ENCODE peak calls at places on chromosomes 11 and 22, in ten cellular contexts. W, Y, K, G, O, I, M, R, Q and B are unnamed samples.

GRCh38 chr11:124656759-124657627 is 16.5 kb downstream of the SIAE start:
- DNase-seq in O (no peak), I (no peak), R (no peak), K (no peak), W (no peak), Y (no peak), Q (no peak), G (no peak), M (peak), B (no peak)

GRCh38 chr11:121544956-121545355 is 92.2 kb upstream of the SORL1-AS1 start:
- DNase-seq in Q (no peak), R (no peak), G (peak), Y (no peak), M (no peak), O (no peak), W (no peak), I (no peak), K (no peak), B (no peak)

GRCh38 chr22:45105281-45105700 is 58.4 kb upstream of the NUP50 start:
- DNase-seq in Q (no peak), M (peak), R (peak), G (no peak), W (peak), O (peak), Y (no peak), I (no peak), K (no peak), B (peak)

GRCh38 chr22:24235315-24235714 is 9.6 kb downstream of the GGT5 start:
- DNase-seq in K (no peak), G (no peak), M (no peak), W (no peak), O (no peak), I (no peak), R (no peak), Y (no peak), Q (no peak), B (no peak)

GRCh38 chr22:32542332-32543019 is 67.9 kb downstream of the FBXO7 start:
- DNase-seq in R (no peak), O (no peak), M (no peak), K (no peak), W (no peak), Q (no peak), Y (no peak), G (no peak), I (no peak), B (no peak)

GRCh38 chr11:60918251-60918940 is 4.4 kb downstream of the TMEM109 start:
- DNase-seq in Q (no peak), K (no peak), R (no peak), G (peak), I (no peak), O (no peak), M (peak), W (no peak), Y (no peak), B (no peak)

GRCh38 chr11:33721984-33722383 is 14.2 kb downstream of the CD59 start:
- DNase-seq in Q (no peak), I (no peak), O (no peak), R (no peak), K (no peak), M (no peak), W (no peak), Y (no peak), G (no peak), B (no peak)

GRCh38 chr11:63769044-63769718 is 606 bp upstream of the ZFTA start:
- DNase-seq in M (peak), W (peak), I (no peak), R (no peak), Y (no peak), K (no peak), G (peak), Q (no peak), O (no peak), B (peak)

GRCh38 chr11:47955356-47955755 is 25.0 kb upstream of the PTPRJ start:
- DNase-seq in M (no peak), W (no peak), I (no peak), R (no peak), Q (no peak), K (no peak), O (no peak), G (peak), Y (no peak), B (no peak)

GRCh38 chr22:42202669-42203068 is 67.8 kb downstream of the TCF20 start:
- DNase-seq in R (no peak), M (peak), I (no peak), Q (no peak), G (peak), Y (no peak), W (no peak), O (no peak), K (no peak), B (no peak)

GRCh38 chr11:12008790-12009616 is 577 bp upstream of the DKK3 start:
- DNase-seq in R (no peak), M (peak), O (no peak), I (no peak), K (peak), Q (peak), G (no peak), Y (no peak), W (no peak), B (peak)

GRCh38 chr11:12524865-12525264 is 147.5 kb downstream of the PARVA start:
- DNase-seq in R (no peak), I (no peak), W (no peak), G (no peak), M (no peak), Q (no peak), K (no peak), Y (no peak), O (no peak), B (no peak)

GRCh38 chr11:62336949-62337681 is at the start of gene ASRGL1:
- DNase-seq in I (peak), Q (peak), R (peak), M (peak), W (peak), G (peak), K (peak), O (peak), Y (peak), B (peak)

GRCh38 chr11:17477361-17477760 is 716 bp upstream of the ABCC8 start:
- DNase-seq in Q (no peak), G (no peak), O (no peak), M (no peak), Y (no peak), I (no peak), R (no peak), W (no peak), K (no peak), B (no peak)

GRCh38 chr11:5362017-5362625 is 10.8 kb downstream of the OR51B6 start:
- DNase-seq in Q (no peak), G (no peak), R (no peak), K (no peak), M (no peak), Y (no peak), W (no peak), I (no peak), O (no peak), B (no peak)

GRCh38 chr11:66277475-66278391 is at the start of gene CNIH2:
- DNase-seq in K (peak), I (peak), M (peak), Y (no peak), R (peak), W (peak), Q (no peak), G (peak), O (no peak), B (peak)

GRCh38 chr22:43159484-43160178 is 8.3 kb downstream of the TSPO start:
- DNase-seq in R (peak), Q (no peak), Y (no peak), W (peak), O (no peak), G (no peak), K (peak), I (no peak), M (no peak), B (no peak)

GRCh38 chr11:133830931-133831907 is 14.1 kb downstream of the SPATA19 start:
- DNase-seq in W (no peak), I (peak), Y (peak), M (no peak), R (no peak), K (no peak), Q (no peak), G (no peak), O (no peak), B (no peak)

GRCh38 chr11:129643031-129643721 is 172.5 kb upstream of the TMEM45B start:
- DNase-seq in I (no peak), K (no peak), Q (no peak), W (no peak), R (no peak), G (peak), Y (no peak), O (peak), M (peak), B (no peak)

GRCh38 chr11:3111919-3112690 is 53.0 kb downstream of the OSBPL5 start:
- DNase-seq in K (no peak), G (peak), Q (no peak), W (no peak), O (no peak), M (no peak), R (no peak), I (no peak), Y (no peak), B (no peak)

GRCh38 chr11:82927264-82927880 is 25.8 kb downstream of the DDIAS start:
- DNase-seq in Q (no peak), W (peak), K (peak), M (peak), R (peak), Y (no peak), G (peak), O (peak), I (peak), B (peak)

GRCh38 chr11:133149698-133150097 is 382.6 kb downstream of the OPCML start:
- DNase-seq in I (no peak), K (no peak), M (no peak), G (no peak), Y (no peak), Q (no peak), O (no peak), R (no peak), W (no peak), B (no peak)

GRCh38 chr11:1750481-1750839 is at the start of gene IFITM10:
- DNase-seq in R (no peak), Q (no peak), I (no peak), W (no peak), K (no peak), O (peak), Y (no peak), G (no peak), M (no peak), B (no peak)

GRCh38 chr11:102604875-102605274 is 20.3 kb downstream of the MMP20 start:
- DNase-seq in Q (no peak), I (no peak), R (no peak), G (no peak), M (peak), O (no peak), Y (no peak), W (no peak), K (no peak), B (no peak)

GRCh38 chr11:116928102-116928777 is 90.8 kb upstream of the APOA1 start:
- DNase-seq in Q (no peak), M (peak), W (no peak), K (no peak), R (no peak), G (peak), I (no peak), O (no peak), Y (no peak), B (no peak)